ENCODE peak calls at places on chromosomes 13 and 19, in four cellular contexts. J is naive thymus-derived CD4-positive, alpha-beta T cell; Y is RWPE1; R is A549. E is an unnamed sample.
A peak's percentile ranks its signal among the peaks of the same experiment; 100 is the strongest.

GRCh38 chr19:42488783-42489521 is 39.3 kb downstream of the CEACAM1 start:
- DNase-seq in J (no peak), Y (no peak), R (peak; percentile 46), E (no peak)

GRCh38 chr13:95146486-95146885 is 154.8 kb downstream of the ABCC4 start:
- DNase-seq in J (no peak), Y (no peak), R (no peak), E (no peak)

GRCh38 chr13:98945863-98946605 is 31.8 kb downstream of the DOCK9 start:
- DNase-seq in J (no peak), Y (no peak), R (no peak), E (no peak)

GRCh38 chr13:36796052-36796451 is 23.0 kb upstream of the RFXAP start:
- DNase-seq in J (no peak), Y (no peak), R (no peak), E (no peak)

GRCh38 chr19:10568444-10568825 is 344 bp downstream of the CDKN2D start:
- DNase-seq in J (no peak), Y (no peak), R (peak; percentile 50), E (no peak)

GRCh38 chr13:42064259-42064658 is 15.8 kb downstream of the DGKH start:
- DNase-seq in J (no peak), Y (no peak), R (no peak), E (no peak)

GRCh38 chr13:41065098-41065497 is 3.8 kb downstream of the WBP4 start:
- DNase-seq in J (no peak), Y (no peak), R (no peak), E (no peak)

GRCh38 chr13:104553156-104553555 is 1486.9 kb upstream of the SLC10A2 start:
- DNase-seq in J (no peak), Y (no peak), R (no peak), E (no peak)

GRCh38 chr13:76884571-76885202 is 1.5 kb downstream of the KCTD12 start:
- DNase-seq in J (no peak), Y (peak; percentile 39), R (no peak), E (no peak)

GRCh38 chr19:898663-899062 is 5.4 kb downstream of the RNU6-9 start:
- DNase-seq in J (no peak), Y (no peak), R (no peak), E (no peak)

GRCh38 chr13:40983725-40984669 is 35.1 kb downstream of the ELF1 start:
- DNase-seq in J (no peak), Y (no peak), R (no peak), E (no peak)

GRCh38 chr19:33143897-33144405 is 12.0 kb downstream of the WDR88 start:
- DNase-seq in J (peak; percentile 68), Y (peak; percentile 75), R (peak; percentile 83), E (no peak)

GRCh38 chr13:45055198-45055901 is 65.0 kb upstream of the GTF2F2 start:
- DNase-seq in J (no peak), Y (peak; percentile 90), R (peak; percentile 22), E (peak; percentile 88)

GRCh38 chr13:72430923-72431322 is 296.5 kb downstream of the MZT1 start:
- DNase-seq in J (no peak), Y (no peak), R (no peak), E (no peak)

GRCh38 chr13:37747071-37747612 is 122.4 kb downstream of the TRPC4 start:
- DNase-seq in J (no peak), Y (peak; percentile 30), R (no peak), E (peak; percentile 39)

GRCh38 chr13:36124236-36124822 is 6.9 kb downstream of the DCLK1 start:
- DNase-seq in J (no peak), Y (no peak), R (no peak), E (no peak)

GRCh38 chr19:46173886-46174475 is 25.9 kb downstream of the IGFL2 start:
- DNase-seq in J (no peak), Y (no peak), R (no peak), E (no peak)

GRCh38 chr19:3270908-3271307 is 46.4 kb downstream of the CELF5 start:
- DNase-seq in J (no peak), Y (peak; percentile 53), R (peak; percentile 73), E (no peak)

GRCh38 chr19:3075605-3076431 is 13.5 kb upstream of the TLE5 start:
- DNase-seq in J (peak; percentile 85), Y (peak; percentile 60), R (no peak), E (no peak)

GRCh38 chr13:95882121-95882520 is 171.1 kb downstream of the UGGT2 start:
- DNase-seq in J (no peak), Y (no peak), R (no peak), E (no peak)

GRCh38 chr13:37646531-37646930 is 48.0 kb upstream of the POSTN start:
- DNase-seq in J (no peak), Y (no peak), R (no peak), E (no peak)

GRCh38 chr19:51136891-51137551 is 5.1 kb upstream of the SIGLEC7 start:
- DNase-seq in J (no peak), Y (no peak), R (no peak), E (no peak)

GRCh38 chr19:42532881-42533280 is 4.6 kb upstream of the CEACAM1 start:
- DNase-seq in J (no peak), Y (no peak), R (no peak), E (no peak)

GRCh38 chr19:35120492-35120891 is 4.9 kb downstream of the FXYD3 start:
- DNase-seq in J (no peak), Y (peak; percentile 93), R (peak; percentile 57), E (peak; percentile 82)

GRCh38 chr19:12293771-12294307 is 844 bp downstream of the ZNF44 start:
- DNase-seq in J (peak; percentile 35), Y (peak; percentile 58), R (peak; percentile 55), E (peak; percentile 14)

GRCh38 chr19:40217027-40217810 is 965 bp downstream of the TTC9B start:
- DNase-seq in J (no peak), Y (no peak), R (peak; percentile 75), E (no peak)

DNA sequence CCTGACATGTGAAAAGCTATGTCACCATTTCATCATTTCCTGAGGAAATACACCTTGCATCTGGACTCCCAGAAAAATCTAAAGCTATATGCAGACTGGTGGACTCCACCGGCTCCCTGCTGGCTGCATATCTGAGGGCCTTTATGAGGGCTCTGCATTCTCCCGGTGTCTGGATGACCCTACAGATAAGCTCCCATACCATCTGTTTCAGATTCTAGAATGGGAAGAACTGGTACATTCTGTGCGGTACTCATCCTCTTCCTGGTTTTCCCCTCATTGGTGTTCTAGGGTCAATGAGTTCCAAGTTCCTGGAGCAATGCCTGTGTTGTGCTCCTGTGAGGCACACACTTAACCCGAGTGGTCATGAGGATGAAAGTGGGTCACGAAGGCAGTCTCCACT is 60.4 kb downstream of the COL4A1 start:
- DNase-seq in J (no peak), Y (no peak), R (no peak), E (no peak)
- H3K27ac ChIP-seq in J (no peak overlapping the region), Y (no peak overlapping the region), R (peak overlapping the region; percentile 44), E (no peak overlapping the region)

DNA sequence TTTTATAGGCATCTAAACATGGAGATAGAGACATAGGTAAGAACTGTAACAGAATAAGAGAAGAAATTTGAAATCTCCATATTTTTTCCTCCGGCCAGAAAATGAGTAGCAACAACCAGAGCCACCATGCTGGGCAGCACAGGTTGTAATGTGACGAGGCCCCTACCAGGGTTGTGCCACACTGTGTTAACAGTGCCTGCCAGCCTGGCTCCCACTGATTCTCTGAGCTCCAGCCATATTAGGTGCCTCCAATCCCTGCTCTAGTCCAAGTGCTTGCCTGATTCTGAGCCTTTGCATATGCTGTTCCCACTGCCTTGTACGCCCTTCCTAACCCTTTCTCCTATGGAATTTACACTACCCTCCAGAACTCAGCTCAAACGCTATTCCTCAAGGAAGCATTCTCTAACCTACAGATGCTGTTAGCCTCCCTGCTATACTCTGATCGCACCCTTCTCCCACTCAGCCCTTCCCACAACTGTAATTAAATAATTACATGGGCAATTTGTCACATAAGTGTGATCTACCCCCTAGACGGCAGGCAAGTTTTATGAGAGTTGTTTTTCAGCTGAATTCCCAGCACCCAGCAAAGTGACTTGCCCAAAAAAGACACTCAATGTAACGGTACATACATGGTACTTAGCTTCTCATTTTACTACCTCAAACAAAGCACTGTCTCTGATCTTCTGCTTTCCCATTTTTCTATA is 37.6 kb upstream of the STARD13 start:
- DNase-seq in J (no peak), Y (no peak), R (no peak), E (no peak)
- H3K27ac ChIP-seq in J (no peak overlapping the region), Y (no peak overlapping the region), R (no peak overlapping the region), E (no peak overlapping the region)

DNA sequence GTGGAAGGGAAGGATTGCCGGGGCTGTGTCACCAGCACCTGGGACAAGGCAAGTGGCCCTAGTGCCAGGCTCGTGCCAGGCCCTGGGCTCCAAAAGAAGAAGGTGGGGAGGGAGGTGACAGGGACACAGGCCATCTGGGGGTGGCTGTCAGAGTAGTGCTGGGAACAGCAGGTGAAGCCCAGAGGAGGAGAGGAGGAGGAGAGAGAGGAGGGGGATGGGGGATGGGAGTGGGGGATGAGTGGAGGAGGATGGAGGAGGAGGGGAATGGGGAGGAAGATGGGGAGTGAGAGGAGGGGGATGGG is 18.7 kb downstream of the LSM4 start:
- DNase-seq in J (no peak), Y (no peak), R (no peak), E (no peak)
- H3K27ac ChIP-seq in J (peak overlapping the region; percentile 97), Y (peak overlapping the region; percentile 97), R (peak overlapping the region; percentile 99), E (peak overlapping the region; percentile 73)

DNA sequence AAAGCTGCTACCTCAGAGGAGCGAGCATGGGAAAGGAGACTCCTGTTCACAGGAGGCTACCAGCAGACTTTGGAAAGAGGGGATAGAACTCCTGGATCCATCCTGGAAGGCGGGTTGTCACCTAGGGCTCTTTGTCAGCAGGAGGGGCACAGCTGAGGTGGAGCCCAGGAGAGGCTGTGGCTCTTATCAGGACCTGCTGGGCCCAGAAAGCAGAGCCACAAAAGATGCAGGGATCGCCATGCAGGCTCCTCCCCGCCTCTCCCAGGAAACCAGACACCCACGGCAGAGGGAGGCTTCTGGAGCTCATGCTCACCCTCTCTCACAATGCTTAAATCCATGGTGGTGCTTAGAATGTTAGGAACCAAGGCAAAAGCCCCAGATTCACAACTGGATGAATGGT is 994.2 kb downstream of the UQCRFS1 start:
- DNase-seq in J (no peak), Y (no peak), R (no peak), E (no peak)
- H3K27ac ChIP-seq in J (no peak overlapping the region), Y (no peak overlapping the region), R (no peak overlapping the region), E (no peak overlapping the region)

DNA sequence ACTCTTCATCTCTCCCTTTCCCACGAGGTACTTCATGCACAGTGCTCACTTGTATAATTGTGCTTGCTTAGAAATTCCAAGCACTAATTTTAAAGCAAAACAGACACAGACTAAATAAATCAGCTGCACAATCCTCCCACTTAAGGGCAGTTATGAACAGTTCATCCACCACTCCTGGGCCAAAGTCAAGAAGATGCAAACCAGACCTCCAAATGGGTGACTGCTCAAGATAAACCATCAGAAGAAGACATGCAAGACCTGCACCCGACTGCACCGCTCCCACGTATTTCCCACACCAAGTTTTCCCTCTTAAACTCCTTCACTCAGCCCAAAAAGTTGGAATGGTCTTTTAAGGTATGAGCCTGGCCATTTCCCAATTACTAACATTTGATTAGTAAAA is 19.9 kb downstream of the ZNF235 start:
- DNase-seq in J (no peak), Y (no peak), R (no peak), E (no peak)
- H3K27ac ChIP-seq in J (no peak overlapping the region), Y (no peak overlapping the region), R (no peak overlapping the region), E (no peak overlapping the region)